ENCODE peak calls at places on chromosomes 12 and 14, in seven cellular contexts. One of them, this sample, is unnamed.

GRCh38 chr12:124509676-124510300 is 57.6 kb downstream of the NCOR2 start:
- DNase-seq in heart left ventricle: no peak
- DNase-seq in body of pancreas: peak
- DNase-seq in lower leg skin: peak
- DNase-seq in K562: peak
- DNase-seq in uterus: peak
- DNase-seq in HCT116: no peak
- DNase-seq in this sample: no peak

GRCh38 chr12:6735448-6736191 is 11.8 kb downstream of the COPS7A start:
- DNase-seq in heart left ventricle: peak
- DNase-seq in body of pancreas: peak
- DNase-seq in lower leg skin: peak
- DNase-seq in K562: peak
- DNase-seq in uterus: peak
- DNase-seq in HCT116: no peak
- DNase-seq in this sample: peak

GRCh38 chr12:96336489-96336888 is 63.8 kb downstream of the CDK17 start:
- DNase-seq in heart left ventricle: no peak
- DNase-seq in body of pancreas: no peak
- DNase-seq in lower leg skin: no peak
- DNase-seq in K562: no peak
- DNase-seq in uterus: no peak
- DNase-seq in HCT116: no peak
- DNase-seq in this sample: no peak

GRCh38 chr14:21796912-21797311 is 123.3 kb upstream of the OR4E1 start:
- DNase-seq in heart left ventricle: no peak
- DNase-seq in body of pancreas: no peak
- DNase-seq in lower leg skin: no peak
- DNase-seq in K562: no peak
- DNase-seq in uterus: no peak
- DNase-seq in HCT116: no peak
- DNase-seq in this sample: no peak

GRCh38 chr14:61322799-61323290 is 1.5 kb downstream of the PRKCH start:
- DNase-seq in heart left ventricle: no peak
- DNase-seq in body of pancreas: no peak
- DNase-seq in lower leg skin: peak
- DNase-seq in K562: no peak
- DNase-seq in uterus: no peak
- DNase-seq in HCT116: peak
- DNase-seq in this sample: no peak

GRCh38 chr12:123057505-123058265 is 77.2 kb downstream of the ARL6IP4 start:
- DNase-seq in heart left ventricle: no peak
- DNase-seq in body of pancreas: no peak
- DNase-seq in lower leg skin: no peak
- DNase-seq in K562: no peak
- DNase-seq in uterus: no peak
- DNase-seq in HCT116: no peak
- DNase-seq in this sample: no peak

GRCh38 chr12:22447223-22447622 is 97.1 kb downstream of the C2CD5 start:
- DNase-seq in heart left ventricle: no peak
- DNase-seq in body of pancreas: no peak
- DNase-seq in lower leg skin: no peak
- DNase-seq in K562: no peak
- DNase-seq in uterus: no peak
- DNase-seq in HCT116: no peak
- DNase-seq in this sample: no peak

GRCh38 chr14:31243860-31244259 is 36.3 kb upstream of the HECTD1 start:
- DNase-seq in heart left ventricle: no peak
- DNase-seq in body of pancreas: no peak
- DNase-seq in lower leg skin: peak
- DNase-seq in K562: no peak
- DNase-seq in uterus: no peak
- DNase-seq in HCT116: peak
- DNase-seq in this sample: no peak

GRCh38 chr12:22625671-22626251 is 790 bp downstream of the ETNK1 start:
- DNase-seq in heart left ventricle: peak
- DNase-seq in body of pancreas: no peak
- DNase-seq in lower leg skin: peak
- DNase-seq in K562: peak
- DNase-seq in uterus: peak
- DNase-seq in HCT116: peak
- DNase-seq in this sample: peak

GRCh38 chr12:53179694-53180269 is 740 bp upstream of the ZNF740 start:
- DNase-seq in heart left ventricle: no peak
- DNase-seq in body of pancreas: no peak
- DNase-seq in lower leg skin: no peak
- DNase-seq in K562: peak
- DNase-seq in uterus: no peak
- DNase-seq in HCT116: no peak
- DNase-seq in this sample: no peak

GRCh38 chr12:15757553-15758255 is 31.5 kb downstream of the EPS8 start:
- DNase-seq in heart left ventricle: no peak
- DNase-seq in body of pancreas: no peak
- DNase-seq in lower leg skin: peak
- DNase-seq in K562: no peak
- DNase-seq in uterus: peak
- DNase-seq in HCT116: peak
- DNase-seq in this sample: peak

GRCh38 chr12:27866382-27867101 is 86.5 kb upstream of the MANSC4 start:
- DNase-seq in heart left ventricle: no peak
- DNase-seq in body of pancreas: no peak
- DNase-seq in lower leg skin: no peak
- DNase-seq in K562: no peak
- DNase-seq in uterus: no peak
- DNase-seq in HCT116: no peak
- DNase-seq in this sample: no peak

GRCh38 chr14:69392481-69392880 is 5.6 kb downstream of the ERH start:
- DNase-seq in heart left ventricle: no peak
- DNase-seq in body of pancreas: no peak
- DNase-seq in lower leg skin: no peak
- DNase-seq in K562: no peak
- DNase-seq in uterus: no peak
- DNase-seq in HCT116: no peak
- DNase-seq in this sample: no peak

DNA sequence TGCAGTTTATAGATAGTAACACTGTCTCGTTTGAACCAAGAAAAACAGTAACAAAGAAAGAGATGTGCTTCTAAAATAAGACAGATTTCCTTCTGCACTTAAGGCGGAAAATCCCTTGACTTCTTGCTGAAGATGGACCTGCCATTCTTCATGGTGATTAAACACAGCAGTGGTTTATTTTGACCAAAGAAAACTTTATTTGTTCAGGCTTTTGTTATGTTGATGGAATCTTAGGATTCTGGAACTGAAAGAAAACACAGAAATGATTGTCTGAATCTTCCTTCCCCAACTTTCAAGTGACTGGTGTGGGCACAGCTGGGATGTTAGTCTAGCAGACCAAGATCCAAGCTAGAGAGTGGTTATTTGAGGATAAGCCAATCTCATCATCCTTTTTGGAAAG is 72.2 kb downstream of the DACT1 start:
- DNase-seq in heart left ventricle: no peak
- DNase-seq in body of pancreas: no peak
- DNase-seq in lower leg skin: no peak
- DNase-seq in K562: no peak
- DNase-seq in uterus: no peak
- DNase-seq in HCT116: no peak
- DNase-seq in this sample: no peak
- TF ChIP-seq POLR2A in heart left ventricle: no peak
- TF ChIP-seq POLR2A in body of pancreas: no peak
- TF ChIP-seq POLR2A in lower leg skin: no peak
- TF ChIP-seq POLR2A in K562: no peak
- TF ChIP-seq POLR2A in uterus: no peak
- TF ChIP-seq POLR2A in HCT116: no peak
- TF ChIP-seq POLR2A in this sample: no peak

GRCh38 chr12:52053570-52054209 is 2.4 kb downstream of the NR4A1 start:
- DNase-seq in heart left ventricle: peak
- DNase-seq in body of pancreas: no peak
- DNase-seq in lower leg skin: no peak
- DNase-seq in K562: no peak
- DNase-seq in uterus: no peak
- DNase-seq in HCT116: no peak
- DNase-seq in this sample: no peak
- TF ChIP-seq POLR2A in heart left ventricle: no peak
- TF ChIP-seq POLR2A in body of pancreas: no peak
- TF ChIP-seq POLR2A in lower leg skin: no peak
- TF ChIP-seq POLR2A in K562: no peak
- TF ChIP-seq POLR2A in uterus: no peak
- TF ChIP-seq POLR2A in HCT116: no peak
- TF ChIP-seq POLR2A in this sample: no peak

DNA sequence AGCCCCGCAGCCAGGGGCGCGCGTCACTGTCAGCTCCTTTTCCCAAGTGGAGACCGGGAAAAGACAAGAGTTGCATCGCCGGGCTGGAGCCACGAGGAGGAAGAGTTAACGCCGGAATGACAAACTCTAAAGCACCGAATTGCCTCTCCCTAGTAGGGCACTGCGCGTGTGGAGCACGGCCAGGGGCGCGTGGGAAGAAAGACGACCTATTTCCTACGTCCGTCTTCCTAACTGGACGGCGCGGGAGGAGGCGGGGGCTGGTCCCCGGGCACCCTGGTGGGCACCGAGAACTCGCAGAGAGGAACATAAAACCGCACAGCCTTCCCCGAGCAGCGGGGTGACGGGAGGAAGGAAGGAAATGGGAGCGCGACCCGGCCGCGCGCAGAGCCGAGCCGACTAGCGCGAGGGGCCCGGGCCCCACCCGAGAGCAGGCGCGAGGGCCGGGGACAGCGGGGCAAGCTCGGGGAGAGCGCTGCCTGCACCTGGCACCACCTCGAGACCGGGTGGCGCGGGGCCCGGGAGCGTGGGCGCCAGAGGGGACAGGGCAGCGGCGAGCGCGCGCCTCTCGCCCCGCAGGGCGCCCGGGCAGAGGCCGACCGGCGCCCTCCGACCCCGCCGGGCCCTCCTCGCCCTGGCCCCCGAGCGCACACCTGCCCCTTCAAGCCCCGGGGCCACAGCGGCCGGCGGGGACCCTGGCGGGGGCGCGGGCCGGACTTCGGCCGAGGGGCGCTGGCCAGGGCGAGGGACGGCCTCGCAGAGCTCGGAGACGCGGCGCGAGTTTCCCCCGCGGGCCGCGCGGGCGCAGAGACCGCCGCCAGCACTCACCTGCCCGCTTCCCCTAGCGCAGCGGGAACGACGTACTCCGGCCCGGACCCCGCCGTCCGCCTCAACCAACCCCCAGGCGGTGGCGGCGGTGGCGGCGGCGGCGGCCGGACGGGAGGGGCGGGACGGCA is 480 bp downstream of the SETD3 start:
- DNase-seq in heart left ventricle: peak
- DNase-seq in body of pancreas: peak
- DNase-seq in lower leg skin: peak
- DNase-seq in K562: peak
- DNase-seq in uterus: peak
- DNase-seq in HCT116: peak
- DNase-seq in this sample: peak
- TF ChIP-seq POLR2A in heart left ventricle: peak
- TF ChIP-seq POLR2A in body of pancreas: peak
- TF ChIP-seq POLR2A in lower leg skin: no peak
- TF ChIP-seq POLR2A in K562: no peak
- TF ChIP-seq POLR2A in uterus: no peak
- TF ChIP-seq POLR2A in HCT116: no peak
- TF ChIP-seq POLR2A in this sample: peak

GRCh38 chr12:10211101-10211974 is 1.3 kb upstream of the GABARAPL1 start:
- DNase-seq in heart left ventricle: no peak
- DNase-seq in body of pancreas: no peak
- DNase-seq in lower leg skin: no peak
- DNase-seq in K562: no peak
- DNase-seq in uterus: peak
- DNase-seq in HCT116: no peak
- DNase-seq in this sample: no peak

GRCh38 chr12:10213168-10214130 is 772 bp downstream of the GABARAPL1 start:
- DNase-seq in heart left ventricle: peak
- DNase-seq in body of pancreas: peak
- DNase-seq in lower leg skin: peak
- DNase-seq in K562: peak
- DNase-seq in uterus: peak
- DNase-seq in HCT116: peak
- DNase-seq in this sample: peak

GRCh38 chr12:10211975-10212622 is 578 bp upstream of the GABARAPL1 start:
- DNase-seq in heart left ventricle: peak
- DNase-seq in body of pancreas: peak
- DNase-seq in lower leg skin: peak
- DNase-seq in K562: peak
- DNase-seq in uterus: peak
- DNase-seq in HCT116: peak
- DNase-seq in this sample: peak

GRCh38 chr12:10214131-10214876 is 1.6 kb downstream of the GABARAPL1 start:
- DNase-seq in heart left ventricle: no peak
- DNase-seq in body of pancreas: no peak
- DNase-seq in lower leg skin: no peak
- DNase-seq in K562: peak
- DNase-seq in uterus: no peak
- DNase-seq in HCT116: no peak
- DNase-seq in this sample: no peak

GRCh38 chr12:10212623-10213131 is at the start of gene GABARAPL1:
- DNase-seq in heart left ventricle: peak
- DNase-seq in body of pancreas: peak
- DNase-seq in lower leg skin: peak
- DNase-seq in K562: peak
- DNase-seq in uterus: peak
- DNase-seq in HCT116: peak
- DNase-seq in this sample: peak
- TF ChIP-seq POLR2A in heart left ventricle: peak
- TF ChIP-seq POLR2A in body of pancreas: peak
- TF ChIP-seq POLR2A in lower leg skin: peak
- TF ChIP-seq POLR2A in K562: peak
- TF ChIP-seq POLR2A in uterus: peak
- TF ChIP-seq POLR2A in HCT116: no peak
- TF ChIP-seq POLR2A in this sample: no peak